ENCODE peak calls at places on chromosomes 3 and 15, in ten cellular contexts. P, A, B, M, D, G, K, F, J and Q are unnamed samples.

GRCh38 chr15:60626669-60627068 is 147.7 kb upstream of the ICE2 start:
- DNase-seq in F (no peak), P (no peak), D (no peak), K (no peak), A (no peak), B (no peak), J (no peak), M (no peak), G (no peak), Q (no peak)

GRCh38 chr15:95018888-95019545 is 787.7 kb downstream of the MCTP2 start:
- DNase-seq in M (no peak), F (peak; percentile 80), P (no peak), A (peak; percentile 52), J (no peak), K (no peak), D (no peak), B (peak; percentile 87), G (no peak), Q (no peak)

GRCh38 chr3:179973931-179974361 is 62.8 kb downstream of the PEX5L start:
- DNase-seq in F (no peak), M (no peak), D (no peak), P (no peak), J (no peak), K (no peak), G (no peak), B (no peak), A (no peak), Q (no peak)

GRCh38 chr3:159964166-159964973 is 24.3 kb upstream of the IL12A start:
- DNase-seq in P (no peak), F (peak; percentile 86), D (no peak), G (no peak), J (no peak), M (no peak), A (peak; percentile 49), B (peak; percentile 83), K (no peak), Q (no peak)

GRCh38 chr3:140378571-140379340 is 299.1 kb upstream of the TRIM42 start:
- DNase-seq in J (no peak), A (no peak), M (no peak), K (peak; percentile 48), P (no peak), B (no peak), D (no peak), G (no peak), F (no peak), Q (no peak)

GRCh38 chr15:57079446-57079845 is 161.0 kb downstream of the TCF12 start:
- DNase-seq in J (no peak), M (no peak), G (no peak), K (no peak), F (no peak), P (no peak), A (no peak), D (no peak), B (no peak), Q (no peak)

GRCh38 chr3:121529308-121529707 is 16.5 kb downstream of the POLQ start:
- DNase-seq in M (no peak), J (no peak), B (peak; percentile 25), F (peak; percentile 51), A (no peak), P (no peak), K (no peak), D (no peak), G (no peak), Q (no peak)

GRCh38 chr15:66766282-66767228 is 64.5 kb downstream of the SMAD6 start:
- DNase-seq in B (peak; percentile 60), P (no peak), F (peak; percentile 53), D (no peak), G (no peak), A (no peak), K (no peak), M (no peak), J (no peak), Q (no peak)

GRCh38 chr3:18556503-18556902 is 131.4 kb upstream of the SATB1 start:
- DNase-seq in A (no peak), G (peak; percentile 15), B (no peak), P (no peak), K (no peak), J (no peak), D (peak; percentile 7), M (no peak), F (no peak), Q (peak; percentile 11)

GRCh38 chr3:113243846-113244245 is 32.5 kb downstream of the BOC start:
- DNase-seq in P (no peak), M (no peak), A (no peak), F (no peak), B (no peak), K (no peak), G (no peak), J (no peak), D (no peak), Q (no peak)

GRCh38 chr3:54299169-54299935 is 177.0 kb downstream of the CACNA2D3 start:
- DNase-seq in P (no peak), F (no peak), M (no peak), G (no peak), J (no peak), K (no peak), D (no peak), A (no peak), B (no peak), Q (no peak)

GRCh38 chr3:81302045-81302444 is 459.4 kb downstream of the GBE1 start:
- DNase-seq in D (no peak), A (peak; percentile 15), J (peak; percentile 25), M (peak; percentile 17), K (peak; percentile 46), G (no peak), F (peak; percentile 54), B (peak; percentile 41), P (peak; percentile 29), Q (no peak)

DNA sequence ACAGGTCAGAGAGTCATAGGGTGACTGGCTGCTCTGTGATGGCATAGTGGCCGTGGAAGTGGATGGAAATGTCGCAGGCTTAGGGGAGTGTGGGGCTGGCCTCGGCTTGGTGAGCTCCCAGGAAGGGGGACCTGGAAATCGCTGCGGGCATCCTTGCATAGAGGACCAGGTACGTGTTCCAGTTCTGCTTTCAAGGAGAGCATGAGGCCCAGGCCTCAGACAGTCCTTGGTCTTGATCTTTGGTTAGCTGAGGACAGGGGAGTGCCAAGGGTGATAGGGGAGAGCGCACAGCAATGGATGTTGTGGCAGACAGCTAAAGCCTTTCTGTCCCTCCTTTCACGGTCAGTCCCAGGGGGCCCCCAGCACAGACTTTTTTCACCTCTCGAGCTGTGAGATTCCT is 110.5 kb downstream of the SNRPN start:
- DNase-seq in A (no peak), P (no peak), M (no peak), G (no peak), K (no peak), J (no peak), F (no peak), B (no peak), D (no peak), Q (no peak)
- H3K9me3 ChIP-seq in A (peaks cover 100% of the 10 kb centered on the region), P (peaks cover 100% of the 10 kb centered on the region), M (peaks cover 75% of the 10 kb centered on the region), G (peaks cover 99% of the 10 kb centered on the region), K (no peaks in the 10 kb centered on the region), J (no peaks in the 10 kb centered on the region), F (peaks cover 54% of the 10 kb centered on the region), B (peaks cover 100% of the 10 kb centered on the region), D (peaks cover 91% of the 10 kb centered on the region), Q (peaks cover 48% of the 10 kb centered on the region)

DNA sequence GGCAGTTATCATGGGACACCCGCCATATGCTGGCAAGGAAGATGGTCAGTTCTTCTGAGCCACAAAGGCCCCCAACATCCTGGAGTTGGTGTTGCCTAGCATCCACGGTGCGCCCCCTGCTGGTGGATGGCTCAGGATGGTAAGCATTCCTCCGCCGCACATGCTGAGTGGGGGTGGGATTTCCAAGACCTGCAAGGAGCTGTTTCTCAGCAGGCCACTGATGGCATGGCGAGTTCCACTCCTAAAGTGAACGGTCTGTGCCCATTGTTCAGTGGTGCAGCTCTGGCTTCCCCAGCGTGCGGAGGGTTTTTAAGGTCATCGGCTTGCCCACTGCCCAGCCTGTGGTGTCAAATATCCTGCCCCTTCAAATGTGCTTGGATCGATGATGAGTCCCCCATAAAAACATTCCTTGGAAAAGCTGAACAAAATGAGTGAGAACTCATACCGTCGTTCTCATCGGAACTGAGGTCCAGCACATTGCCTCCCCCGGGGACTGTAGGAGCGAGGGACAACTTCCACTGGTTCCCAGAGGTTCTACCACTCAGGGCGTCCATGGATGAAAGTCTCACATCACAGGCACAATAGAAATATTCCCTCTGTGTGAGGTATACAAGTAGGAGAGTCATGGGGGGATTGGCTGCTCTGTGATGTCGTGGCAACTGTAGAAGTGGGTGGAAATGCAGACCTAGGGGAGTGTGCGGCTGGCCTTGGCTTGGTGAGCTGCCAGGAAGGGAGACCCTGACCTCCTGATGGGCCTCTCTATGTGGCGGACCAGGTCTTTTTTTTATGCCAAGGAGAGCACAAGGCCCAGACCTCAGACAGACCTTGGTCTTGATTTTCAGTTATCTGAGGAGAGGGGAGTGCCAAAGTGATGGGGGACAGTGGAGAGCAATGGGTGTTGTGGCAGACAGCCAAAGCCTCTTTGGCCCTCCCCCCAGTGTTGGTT is 102.0 kb downstream of the SNRPN start:
- DNase-seq in G (no peak), M (no peak), D (no peak), B (no peak), F (no peak), K (peak; percentile 23), J (no peak), A (no peak), P (peak; percentile 17), Q (no peak)
- H3K9me3 ChIP-seq in G (peaks cover 97% of the 10 kb centered on the region), M (peaks cover 73% of the 10 kb centered on the region), D (peaks cover 86% of the 10 kb centered on the region), B (peaks cover 100% of the 10 kb centered on the region), F (peaks cover 30% of the 10 kb centered on the region), K (no peaks in the 10 kb centered on the region), J (no peaks in the 10 kb centered on the region), A (peaks cover 100% of the 10 kb centered on the region), P (peaks cover 100% of the 10 kb centered on the region), Q (peaks cover 65% of the 10 kb centered on the region)

GRCh38 chr3:53242642-53243041 is 13.2 kb downstream of the TKT start:
- DNase-seq in D (no peak), B (peak; percentile 50), M (no peak), G (no peak), F (peak; percentile 32), P (no peak), J (no peak), K (no peak), A (no peak), Q (no peak)

GRCh38 chr3:53243165-53243564 is 12.7 kb downstream of the TKT start:
- DNase-seq in A (no peak), G (no peak), M (no peak), P (no peak), F (peak; percentile 35), K (peak; percentile 73), B (peak; percentile 80), D (no peak), J (no peak), Q (no peak)

GRCh38 chr3:53239800-53240199 is 16.0 kb downstream of the TKT start:
- DNase-seq in F (no peak), A (no peak), M (no peak), P (no peak), B (no peak), K (no peak), D (no peak), G (no peak), J (no peak), Q (no peak)

GRCh38 chr3:53242155-53242554 is 13.7 kb downstream of the TKT start:
- DNase-seq in K (peak; percentile 75), J (no peak), A (no peak), G (no peak), P (no peak), D (no peak), M (no peak), F (no peak), B (no peak), Q (no peak)

GRCh38 chr3:53240989-53241972 is 14.5 kb downstream of the TKT start:
- DNase-seq in J (no peak), M (no peak), D (no peak), B (no peak), F (no peak), P (no peak), A (no peak), K (no peak), G (no peak), Q (no peak)
- H3K9me3 ChIP-seq in J (no peaks in the 10 kb centered on the region), M (no peaks in the 10 kb centered on the region), D (no peaks in the 10 kb centered on the region), B (no peaks in the 10 kb centered on the region), F (no peaks in the 10 kb centered on the region), P (no peaks in the 10 kb centered on the region), A (no peaks in the 10 kb centered on the region), K (no peaks in the 10 kb centered on the region), G (no peaks in the 10 kb centered on the region), Q (no peaks in the 10 kb centered on the region)

GRCh38 chr15:46894644-46895043 is 822.7 kb upstream of the SEMA6D start:
- DNase-seq in P (no peak), J (no peak), M (no peak), K (no peak), A (no peak), B (no peak), F (no peak), D (no peak), G (no peak), Q (no peak)
- H3K9me3 ChIP-seq in P (no peaks in the 10 kb centered on the region), J (no peaks in the 10 kb centered on the region), M (no peaks in the 10 kb centered on the region), K (no peaks in the 10 kb centered on the region), A (no peaks in the 10 kb centered on the region), B (peaks cover 12% of the 10 kb centered on the region), F (no peaks in the 10 kb centered on the region), D (no peaks in the 10 kb centered on the region), G (no peaks in the 10 kb centered on the region), Q (no peaks in the 10 kb centered on the region)